ENCODE peak calls at places on chromosomes 5 and 9, in six cellular contexts. W is CD4-positive, alpha-beta T cell; A is kidney tubule cell; Y is D341Med; T is aorta; K is choroid plexus epithelial cell. L is an unnamed sample.

GRCh38 chr9:81804306-81804705 is 115.0 kb upstream of the TLE1 start:
- DNase-seq in T (no peak), W (no peak), Y (no peak), A (no peak), K (peak; percentile 16), L (no peak)

GRCh38 chr9:129919836-129920235 is 84.6 kb downstream of the USP20 start:
- DNase-seq in Y (no peak), W (no peak), K (no peak), T (no peak), A (no peak), L (no peak)

GRCh38 chr5:128877476-128877875 is 87.8 kb upstream of the SLC27A6 start:
- DNase-seq in T (no peak), A (no peak), Y (no peak), W (no peak), K (no peak), L (no peak)

GRCh38 chr5:67537439-67538342 is 341.1 kb upstream of the CD180 start:
- DNase-seq in W (no peak), Y (no peak), T (no peak), K (peak; percentile 69), A (no peak), L (no peak)

GRCh38 chr9:137441289-137441934 is at the start of gene ENTPD8:
- DNase-seq in K (no peak), Y (peak; percentile 78), T (peak; percentile 79), A (peak; percentile 56), W (no peak), L (no peak)

GRCh38 chr9:4984171-4984570 is 901 bp upstream of the JAK2 start:
- DNase-seq in T (no peak), W (no peak), K (no peak), A (no peak), Y (no peak), L (no peak)

GRCh38 chr5:138503487-138504270 is 38.4 kb downstream of the EGR1 start:
- DNase-seq in W (no peak), K (peak; percentile 82), A (peak; percentile 69), Y (peak; percentile 68), T (no peak), L (no peak)

GRCh38 chr9:6873862-6874261 is 116.1 kb downstream of the KDM4C start:
- DNase-seq in K (peak; percentile 63), T (no peak), W (no peak), A (no peak), Y (no peak), L (no peak)

GRCh38 chr5:78779771-78780616 is 131.4 kb upstream of the LHFPL2 start:
- DNase-seq in K (peak; percentile 47), A (no peak), Y (peak; percentile 44), T (no peak), W (no peak), L (no peak)

GRCh38 chr9:95587071-95587964 is 70.5 kb upstream of the PTCH1 start:
- DNase-seq in W (no peak), K (no peak), T (no peak), A (no peak), Y (no peak), L (no peak)

GRCh38 chr9:87889065-87889881 is 6.6 kb downstream of the SPATA31E1 start:
- DNase-seq in A (no peak), K (no peak), Y (no peak), W (no peak), T (no peak), L (no peak)

GRCh38 chr9:86483496-86483895 is 129.3 kb upstream of the TUT7 start:
- DNase-seq in Y (no peak), T (no peak), K (no peak), W (no peak), A (peak; percentile 76), L (no peak)

GRCh38 chr5:32462618-32463017 is 18.1 kb upstream of the ZFR start:
- DNase-seq in Y (no peak), K (peak; percentile 30), A (peak; percentile 73), W (no peak), T (no peak), L (no peak)

GRCh38 chr9:102135768-102136167 is 397.3 kb upstream of the GRIN3A start:
- DNase-seq in Y (no peak), K (no peak), A (no peak), W (no peak), T (no peak), L (no peak)

L was measured in sigmoid colon.